ENCODE peak calls at places on chromosome 3, in ten cellular contexts. One of them, this sample, is unnamed.
A peak's percentile ranks its signal among the peaks of the same experiment; 100 is the strongest.

GRCh38 chr3:62368705-62369475 is 4.5 kb downstream of the FEZF2 start:
- DNase-seq in prostate gland: no peak
- DNase-seq in breast epithelium: no peak
- DNase-seq in vagina: no peak
- DNase-seq in HL-60: no peak
- DNase-seq in Panc1: no peak
- DNase-seq in transverse colon: no peak
- DNase-seq in GM12891: no peak
- DNase-seq in K562: no peak
- DNase-seq in endothelial cell of umbilical vein: no peak
- DNase-seq in this sample: no peak

GRCh38 chr3:143001369-143002082 is at the start of gene U2SURP:
- DNase-seq in Panc1: peak; percentile 98
- DNase-seq in prostate gland: peak; percentile 98
- DNase-seq in endothelial cell of umbilical vein: peak; percentile 98
- DNase-seq in transverse colon: peak; percentile 97
- DNase-seq in GM12891: peak; percentile 78
- DNase-seq in breast epithelium: peak; percentile 93
- DNase-seq in vagina: no peak
- DNase-seq in K562: peak; percentile 88
- DNase-seq in HL-60: peak; percentile 97
- DNase-seq in this sample: peak; percentile 98

GRCh38 chr3:20194793-20195460 is 8.9 kb upstream of the SGO1 start:
- DNase-seq in breast epithelium: no peak
- DNase-seq in GM12891: no peak
- DNase-seq in Panc1: no peak
- DNase-seq in transverse colon: no peak
- DNase-seq in HL-60: no peak
- DNase-seq in prostate gland: no peak
- DNase-seq in endothelial cell of umbilical vein: no peak
- DNase-seq in vagina: no peak
- DNase-seq in K562: no peak
- DNase-seq in this sample: no peak

GRCh38 chr3:117540583-117540982 is 831.0 kb downstream of the TUSC7 start:
- DNase-seq in Panc1: no peak
- DNase-seq in prostate gland: no peak
- DNase-seq in HL-60: no peak
- DNase-seq in K562: no peak
- DNase-seq in vagina: no peak
- DNase-seq in transverse colon: no peak
- DNase-seq in GM12891: no peak
- DNase-seq in endothelial cell of umbilical vein: no peak
- DNase-seq in breast epithelium: no peak
- DNase-seq in this sample: no peak

GRCh38 chr3:38493019-38493418 is 3.1 kb upstream of the EXOG start:
- DNase-seq in K562: no peak
- DNase-seq in Panc1: no peak
- DNase-seq in breast epithelium: no peak
- DNase-seq in transverse colon: no peak
- DNase-seq in GM12891: no peak
- DNase-seq in vagina: no peak
- DNase-seq in endothelial cell of umbilical vein: peak; percentile 18
- DNase-seq in prostate gland: no peak
- DNase-seq in HL-60: no peak
- DNase-seq in this sample: no peak

GRCh38 chr3:27387625-27388024 is 18.4 kb upstream of the NEK10 start:
- DNase-seq in K562: no peak
- DNase-seq in prostate gland: no peak
- DNase-seq in transverse colon: no peak
- DNase-seq in breast epithelium: no peak
- DNase-seq in GM12891: no peak
- DNase-seq in vagina: no peak
- DNase-seq in Panc1: no peak
- DNase-seq in endothelial cell of umbilical vein: no peak
- DNase-seq in HL-60: no peak
- DNase-seq in this sample: no peak

GRCh38 chr3:127709320-127710060 is 36.7 kb downstream of the ABTB1 start:
- DNase-seq in HL-60: no peak
- DNase-seq in K562: no peak
- DNase-seq in prostate gland: no peak
- DNase-seq in vagina: no peak
- DNase-seq in transverse colon: peak; percentile 3
- DNase-seq in endothelial cell of umbilical vein: no peak
- DNase-seq in breast epithelium: no peak
- DNase-seq in GM12891: no peak
- DNase-seq in Panc1: no peak
- DNase-seq in this sample: no peak

GRCh38 chr3:28050895-28051294 is 190.5 kb upstream of the CMC1 start:
- DNase-seq in HL-60: peak; percentile 80
- DNase-seq in transverse colon: peak; percentile 21
- DNase-seq in GM12891: no peak
- DNase-seq in Panc1: peak; percentile 53
- DNase-seq in breast epithelium: no peak
- DNase-seq in endothelial cell of umbilical vein: no peak
- DNase-seq in vagina: no peak
- DNase-seq in K562: no peak
- DNase-seq in prostate gland: no peak
- DNase-seq in this sample: no peak

GRCh38 chr3:18223591-18224338 is 201.4 kb downstream of the SATB1 start:
- DNase-seq in K562: no peak
- DNase-seq in Panc1: no peak
- DNase-seq in breast epithelium: no peak
- DNase-seq in GM12891: peak; percentile 18
- DNase-seq in prostate gland: no peak
- DNase-seq in transverse colon: peak; percentile 7
- DNase-seq in vagina: no peak
- DNase-seq in endothelial cell of umbilical vein: no peak
- DNase-seq in HL-60: peak; percentile 53
- DNase-seq in this sample: no peak

GRCh38 chr3:48119495-48120193 is 68.6 kb downstream of the CDC25A start:
- DNase-seq in transverse colon: peak; percentile 22
- DNase-seq in vagina: no peak
- DNase-seq in K562: no peak
- DNase-seq in HL-60: no peak
- DNase-seq in Panc1: no peak
- DNase-seq in prostate gland: no peak
- DNase-seq in GM12891: no peak
- DNase-seq in endothelial cell of umbilical vein: no peak
- DNase-seq in breast epithelium: no peak
- DNase-seq in this sample: no peak

GRCh38 chr3:48118322-48118721 is 69.9 kb downstream of the CDC25A start:
- DNase-seq in endothelial cell of umbilical vein: no peak
- DNase-seq in K562: no peak
- DNase-seq in transverse colon: no peak
- DNase-seq in HL-60: no peak
- DNase-seq in vagina: no peak
- DNase-seq in Panc1: no peak
- DNase-seq in prostate gland: no peak
- DNase-seq in GM12891: no peak
- DNase-seq in breast epithelium: no peak
- DNase-seq in this sample: no peak

GRCh38 chr3:48122504-48122903 is 65.7 kb downstream of the CDC25A start:
- DNase-seq in endothelial cell of umbilical vein: no peak
- DNase-seq in GM12891: no peak
- DNase-seq in Panc1: no peak
- DNase-seq in HL-60: no peak
- DNase-seq in vagina: no peak
- DNase-seq in prostate gland: no peak
- DNase-seq in breast epithelium: no peak
- DNase-seq in transverse colon: no peak
- DNase-seq in K562: no peak
- DNase-seq in this sample: no peak

GRCh38 chr3:48118928-48119327 is 69.3 kb downstream of the CDC25A start:
- DNase-seq in HL-60: no peak
- DNase-seq in prostate gland: no peak
- DNase-seq in GM12891: no peak
- DNase-seq in endothelial cell of umbilical vein: no peak
- DNase-seq in vagina: no peak
- DNase-seq in transverse colon: no peak
- DNase-seq in K562: no peak
- DNase-seq in Panc1: no peak
- DNase-seq in breast epithelium: no peak
- DNase-seq in this sample: no peak

DNA sequence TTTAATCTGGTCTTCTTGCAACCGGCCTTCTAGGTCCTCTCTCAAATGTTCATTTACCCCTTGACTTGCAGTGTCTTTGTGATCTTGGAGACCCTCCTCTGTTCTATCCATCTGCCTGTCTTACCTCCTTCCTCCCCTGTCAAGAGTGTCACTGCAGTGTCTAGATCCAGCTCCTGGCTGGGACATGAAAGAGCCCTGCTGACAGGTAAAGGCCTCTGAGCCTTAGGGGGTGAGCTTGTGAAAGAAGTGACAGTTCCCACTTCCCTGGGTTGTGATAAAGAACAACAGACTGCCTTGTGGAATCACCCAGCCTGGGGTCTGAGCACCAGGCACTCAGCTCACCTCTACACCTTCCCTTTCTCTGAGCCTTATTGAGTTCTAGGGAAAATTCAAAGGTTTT is 68.0 kb downstream of the CDC25A start:
- DNase-seq in vagina: no peak
- DNase-seq in transverse colon: no peak
- DNase-seq in GM12891: no peak
- DNase-seq in Panc1: no peak
- DNase-seq in K562: no peak
- DNase-seq in breast epithelium: no peak
- DNase-seq in endothelial cell of umbilical vein: no peak
- DNase-seq in HL-60: no peak
- DNase-seq in prostate gland: no peak
- DNase-seq in this sample: no peak
- TF ChIP-seq POLR2AphosphoS5 in vagina: no peak
- TF ChIP-seq POLR2AphosphoS5 in transverse colon: no peak
- TF ChIP-seq POLR2AphosphoS5 in GM12891: no peak
- TF ChIP-seq POLR2AphosphoS5 in Panc1: no peak
- TF ChIP-seq POLR2AphosphoS5 in K562: no peak
- TF ChIP-seq POLR2AphosphoS5 in breast epithelium: no peak
- TF ChIP-seq POLR2AphosphoS5 in endothelial cell of umbilical vein: no peak
- TF ChIP-seq POLR2AphosphoS5 in HL-60: no peak
- TF ChIP-seq POLR2AphosphoS5 in prostate gland: no peak
- TF ChIP-seq POLR2AphosphoS5 in this sample: no peak

DNA sequence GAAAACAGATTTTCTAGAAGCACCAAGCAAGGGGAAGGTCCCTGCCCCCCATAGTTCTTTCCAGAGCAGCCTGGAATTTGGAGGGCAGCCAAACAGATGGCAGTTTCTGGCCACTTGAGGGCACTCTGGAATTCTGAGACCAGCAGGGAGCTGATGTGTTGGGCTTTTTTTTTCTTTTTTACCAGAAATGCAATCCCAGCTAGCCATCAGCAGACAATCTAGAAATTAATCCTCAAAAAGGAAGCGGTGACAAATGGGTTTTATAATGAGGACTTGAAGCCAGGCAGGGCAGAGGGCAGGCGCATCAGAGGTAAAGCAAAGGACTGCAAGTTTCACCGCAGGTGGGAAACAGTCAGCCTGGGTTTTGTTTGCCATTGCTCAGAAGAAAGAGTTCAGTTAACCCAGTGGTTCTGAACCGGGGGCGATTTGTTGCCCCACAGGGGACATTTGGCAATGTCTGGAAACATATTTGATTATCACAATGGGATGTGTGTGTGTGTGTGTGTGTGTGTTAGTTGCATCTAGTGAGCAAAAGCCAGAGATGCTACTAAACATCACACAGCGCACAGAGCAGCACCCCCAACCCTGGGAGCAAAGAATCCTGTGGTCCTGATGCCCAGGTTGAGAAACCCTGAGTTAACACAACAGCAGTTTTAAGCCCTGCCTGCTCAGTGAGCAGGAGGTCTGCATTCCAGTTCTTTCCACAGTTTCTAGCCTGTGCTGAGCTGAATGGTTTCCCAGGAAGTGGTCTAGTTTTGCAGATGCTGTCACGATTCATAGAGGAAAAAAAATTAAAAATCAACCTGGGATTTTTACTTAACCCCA is 170.8 kb upstream of the PROK2 start:
- DNase-seq in K562: peak; percentile 28
- DNase-seq in breast epithelium: peak; percentile 62
- DNase-seq in vagina: no peak
- DNase-seq in Panc1: peak; percentile 13
- DNase-seq in endothelial cell of umbilical vein: peak; percentile 77
- DNase-seq in transverse colon: peak; percentile 71
- DNase-seq in prostate gland: peak; percentile 67
- DNase-seq in HL-60: no peak
- DNase-seq in GM12891: no peak
- DNase-seq in this sample: peak; percentile 93
- TF ChIP-seq POLR2AphosphoS5 in K562: no peak
- TF ChIP-seq POLR2AphosphoS5 in breast epithelium: peak; percentile 51
- TF ChIP-seq POLR2AphosphoS5 in vagina: no peak
- TF ChIP-seq POLR2AphosphoS5 in Panc1: no peak
- TF ChIP-seq POLR2AphosphoS5 in endothelial cell of umbilical vein: no peak
- TF ChIP-seq POLR2AphosphoS5 in transverse colon: peak; percentile 8
- TF ChIP-seq POLR2AphosphoS5 in prostate gland: peak; percentile 65
- TF ChIP-seq POLR2AphosphoS5 in HL-60: no peak
- TF ChIP-seq POLR2AphosphoS5 in GM12891: no peak
- TF ChIP-seq POLR2AphosphoS5 in this sample: peak; percentile 61

DNA sequence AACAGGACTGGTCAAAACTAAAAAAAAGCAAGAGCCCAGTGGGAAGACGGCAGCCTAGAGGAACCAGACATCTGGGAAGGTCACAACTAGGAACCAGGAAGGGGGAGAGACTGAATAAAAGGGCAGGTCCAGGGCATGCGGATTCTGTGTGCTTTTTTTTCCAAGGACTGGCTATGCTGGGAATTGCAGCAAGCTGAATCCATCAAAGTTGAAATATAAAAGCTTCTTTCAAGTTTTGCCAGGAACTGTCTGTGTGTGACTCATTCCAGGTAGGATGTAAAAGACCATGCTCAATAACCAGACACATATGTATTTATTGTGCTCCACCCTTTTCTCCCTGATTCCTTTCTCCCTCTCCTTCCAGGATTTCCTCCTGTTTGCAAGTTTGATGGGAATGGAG is 47.9 kb upstream of the CCDC80 start:
- DNase-seq in breast epithelium: no peak
- DNase-seq in transverse colon: no peak
- DNase-seq in endothelial cell of umbilical vein: no peak
- DNase-seq in vagina: no peak
- DNase-seq in prostate gland: no peak
- DNase-seq in Panc1: no peak
- DNase-seq in HL-60: no peak
- DNase-seq in K562: no peak
- DNase-seq in GM12891: no peak
- DNase-seq in this sample: no peak
- TF ChIP-seq POLR2AphosphoS5 in breast epithelium: no peak
- TF ChIP-seq POLR2AphosphoS5 in transverse colon: no peak
- TF ChIP-seq POLR2AphosphoS5 in endothelial cell of umbilical vein: no peak
- TF ChIP-seq POLR2AphosphoS5 in vagina: no peak
- TF ChIP-seq POLR2AphosphoS5 in prostate gland: no peak
- TF ChIP-seq POLR2AphosphoS5 in Panc1: no peak
- TF ChIP-seq POLR2AphosphoS5 in HL-60: no peak
- TF ChIP-seq POLR2AphosphoS5 in K562: no peak
- TF ChIP-seq POLR2AphosphoS5 in GM12891: no peak
- TF ChIP-seq POLR2AphosphoS5 in this sample: no peak

DNA sequence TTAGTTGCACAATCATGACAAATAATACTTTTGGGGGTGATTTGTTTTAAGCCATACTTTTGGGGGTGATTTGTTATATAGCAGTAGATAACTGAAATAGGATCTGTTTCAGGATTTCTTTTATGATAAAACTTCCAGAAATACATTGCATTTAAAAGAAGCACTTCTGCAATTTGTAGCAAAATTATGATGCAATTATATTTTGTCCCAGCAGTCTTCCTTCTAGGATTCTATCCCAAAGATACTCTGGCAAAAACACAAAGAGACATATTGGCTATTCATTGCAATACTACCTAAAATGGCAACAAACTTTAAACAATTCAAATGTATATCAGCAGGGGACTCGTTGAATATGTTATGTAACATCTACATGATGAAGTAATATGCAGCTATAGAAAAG is 78.9 kb upstream of the ANKRD28 start:
- DNase-seq in breast epithelium: no peak
- DNase-seq in vagina: no peak
- DNase-seq in K562: no peak
- DNase-seq in GM12891: no peak
- DNase-seq in prostate gland: no peak
- DNase-seq in endothelial cell of umbilical vein: no peak
- DNase-seq in HL-60: peak; percentile 15
- DNase-seq in Panc1: no peak
- DNase-seq in transverse colon: no peak
- DNase-seq in this sample: no peak
- TF ChIP-seq POLR2AphosphoS5 in breast epithelium: no peak
- TF ChIP-seq POLR2AphosphoS5 in vagina: no peak
- TF ChIP-seq POLR2AphosphoS5 in K562: no peak
- TF ChIP-seq POLR2AphosphoS5 in GM12891: no peak
- TF ChIP-seq POLR2AphosphoS5 in prostate gland: no peak
- TF ChIP-seq POLR2AphosphoS5 in endothelial cell of umbilical vein: no peak
- TF ChIP-seq POLR2AphosphoS5 in HL-60: no peak
- TF ChIP-seq POLR2AphosphoS5 in Panc1: no peak
- TF ChIP-seq POLR2AphosphoS5 in transverse colon: no peak
- TF ChIP-seq POLR2AphosphoS5 in this sample: no peak

This sample was measured in esophagus muscularis mucosa.